ENCODE peak calls at places on chromosome 6, in five cellular contexts. One of them, this sample, is unnamed.
A peak's percentile ranks its signal among the peaks of the same experiment; 100 is the strongest.

GRCh38 chr6:70709826-70710225 is 42.1 kb downstream of the SMAP1 start:
- DNase-seq in aorta: no peak
- DNase-seq in uterus: no peak
- DNase-seq in GM23248: peak; percentile 80
- DNase-seq in lung: no peak
- DNase-seq in this sample: no peak

GRCh38 chr6:126480268-126480667 is 140.4 kb downstream of the CENPW start:
- DNase-seq in lung: no peak
- DNase-seq in aorta: no peak
- DNase-seq in GM23248: no peak
- DNase-seq in uterus: no peak
- DNase-seq in this sample: no peak

GRCh38 chr6:117077300-117077699 is 188.1 kb upstream of the VGLL2 start:
- DNase-seq in GM23248: no peak
- DNase-seq in uterus: no peak
- DNase-seq in aorta: no peak
- DNase-seq in lung: no peak
- DNase-seq in this sample: no peak

GRCh38 chr6:44217332-44218143 is 812 bp downstream of the MYMX start:
- DNase-seq in lung: no peak
- DNase-seq in aorta: peak; percentile 85
- DNase-seq in GM23248: peak; percentile 84
- DNase-seq in uterus: no peak
- DNase-seq in this sample: peak; percentile 55

GRCh38 chr6:85015396-85015990 is 251.1 kb upstream of the TBX18 start:
- DNase-seq in lung: peak; percentile 52
- DNase-seq in GM23248: peak; percentile 24
- DNase-seq in uterus: no peak
- DNase-seq in aorta: peak; percentile 60
- DNase-seq in this sample: peak; percentile 31

GRCh38 chr6:28474441-28475219 is 31.3 kb upstream of the ZSCAN23 start:
- DNase-seq in GM23248: peak; percentile 78
- DNase-seq in aorta: no peak
- DNase-seq in lung: no peak
- DNase-seq in uterus: peak; percentile 22
- DNase-seq in this sample: no peak

GRCh38 chr6:99425647-99426453 is 742 bp upstream of the PNISR start:
- DNase-seq in GM23248: peak; percentile 78
- DNase-seq in lung: peak; percentile 84
- DNase-seq in aorta: peak; percentile 91
- DNase-seq in uterus: peak; percentile 83
- DNase-seq in this sample: peak; percentile 84

GRCh38 chr6:84284428-84285033 is 57.1 kb upstream of the CEP162 start:
- DNase-seq in aorta: no peak
- DNase-seq in uterus: no peak
- DNase-seq in GM23248: peak; percentile 32
- DNase-seq in lung: no peak
- DNase-seq in this sample: no peak

GRCh38 chr6:80223743-80224212 is 117.3 kb downstream of the BCKDHB start:
- DNase-seq in uterus: no peak
- DNase-seq in aorta: no peak
- DNase-seq in lung: no peak
- DNase-seq in GM23248: peak; percentile 89
- DNase-seq in this sample: no peak

GRCh38 chr6:145147559-145147958 is 587.8 kb downstream of the EPM2A start:
- DNase-seq in lung: no peak
- DNase-seq in uterus: no peak
- DNase-seq in aorta: no peak
- DNase-seq in GM23248: peak; percentile 67
- DNase-seq in this sample: no peak

GRCh38 chr6:30757261-30757935 is 13.1 kb upstream of the IER3 start:
- DNase-seq in GM23248: no peak
- DNase-seq in aorta: no peak
- DNase-seq in uterus: no peak
- DNase-seq in lung: no peak
- DNase-seq in this sample: no peak

GRCh38 chr6:159422041-159422984 is 253.1 kb downstream of the FNDC1 start:
- DNase-seq in uterus: no peak
- DNase-seq in GM23248: no peak
- DNase-seq in lung: no peak
- DNase-seq in aorta: peak; percentile 71
- DNase-seq in this sample: no peak

GRCh38 chr6:129844118-129844891 is 16.8 kb downstream of the TMEM244 start:
- DNase-seq in uterus: no peak
- DNase-seq in GM23248: peak; percentile 72
- DNase-seq in lung: no peak
- DNase-seq in aorta: no peak
- DNase-seq in this sample: no peak

GRCh38 chr6:10146723-10147451 is 268.0 kb downstream of the TFAP2A start:
- DNase-seq in lung: no peak
- DNase-seq in GM23248: peak; percentile 67
- DNase-seq in aorta: no peak
- DNase-seq in uterus: no peak
- DNase-seq in this sample: no peak

GRCh38 chr6:130981409-130981808 is 81.6 kb downstream of the EPB41L2 start:
- DNase-seq in lung: no peak
- DNase-seq in GM23248: peak; percentile 47
- DNase-seq in uterus: peak; percentile 70
- DNase-seq in aorta: no peak
- DNase-seq in this sample: no peak

GRCh38 chr6:16914184-16914583 is 152.9 kb upstream of the ATXN1 start:
- DNase-seq in aorta: no peak
- DNase-seq in uterus: no peak
- DNase-seq in GM23248: no peak
- DNase-seq in lung: no peak
- DNase-seq in this sample: no peak

GRCh38 chr6:128158496-128158895 is 257.6 kb upstream of the THEMIS start:
- DNase-seq in aorta: no peak
- DNase-seq in GM23248: no peak
- DNase-seq in uterus: no peak
- DNase-seq in lung: no peak
- DNase-seq in this sample: no peak

GRCh38 chr6:53906842-53907241 is 112.0 kb downstream of the LRRC1 start:
- DNase-seq in uterus: no peak
- DNase-seq in lung: no peak
- DNase-seq in aorta: peak; percentile 53
- DNase-seq in GM23248: peak; percentile 10
- DNase-seq in this sample: no peak

GRCh38 chr6:26660096-26660425 is 515 bp upstream of the ZNF322 start:
- DNase-seq in lung: no peak
- DNase-seq in uterus: no peak
- DNase-seq in GM23248: peak; percentile 61
- DNase-seq in aorta: no peak
- DNase-seq in this sample: no peak

GRCh38 chr6:13395272-13396237 is 67.2 kb upstream of the TBC1D7 start:
- DNase-seq in aorta: peak; percentile 83
- DNase-seq in GM23248: peak; percentile 81
- DNase-seq in uterus: peak; percentile 71
- DNase-seq in lung: peak; percentile 66
- DNase-seq in this sample: no peak

GRCh38 chr6:39882567-39882953 is 51.7 kb downstream of the MOCS1 start:
- DNase-seq in GM23248: peak; percentile 76
- DNase-seq in aorta: peak; percentile 93
- DNase-seq in lung: peak; percentile 61
- DNase-seq in uterus: no peak
- DNase-seq in this sample: peak; percentile 74

GRCh38 chr6:99019341-99019740 is 71.6 kb upstream of the FBXL4 start:
- DNase-seq in aorta: no peak
- DNase-seq in uterus: no peak
- DNase-seq in GM23248: peak; percentile 50
- DNase-seq in lung: no peak
- DNase-seq in this sample: no peak

GRCh38 chr6:95185874-95186273 is 391.5 kb upstream of the MANEA start:
- DNase-seq in lung: no peak
- DNase-seq in uterus: no peak
- DNase-seq in GM23248: no peak
- DNase-seq in aorta: no peak
- DNase-seq in this sample: no peak

GRCh38 chr6:15265787-15266186 is 19.9 kb downstream of the JARID2 start:
- DNase-seq in uterus: no peak
- DNase-seq in GM23248: peak; percentile 82
- DNase-seq in lung: no peak
- DNase-seq in aorta: no peak
- DNase-seq in this sample: no peak

GRCh38 chr6:15264902-15265761 is 19.3 kb downstream of the JARID2 start:
- DNase-seq in GM23248: peak; percentile 74
- DNase-seq in lung: no peak
- DNase-seq in aorta: no peak
- DNase-seq in uterus: no peak
- DNase-seq in this sample: no peak

GRCh38 chr6:15266423-15266996 is 20.6 kb downstream of the JARID2 start:
- DNase-seq in lung: no peak
- DNase-seq in uterus: no peak
- DNase-seq in aorta: no peak
- DNase-seq in GM23248: no peak
- DNase-seq in this sample: no peak

GRCh38 chr6:15268130-15268908 is 22.4 kb downstream of the JARID2 start:
- DNase-seq in GM23248: peak; percentile 55
- DNase-seq in aorta: no peak
- DNase-seq in lung: no peak
- DNase-seq in uterus: no peak
- DNase-seq in this sample: no peak

DNA sequence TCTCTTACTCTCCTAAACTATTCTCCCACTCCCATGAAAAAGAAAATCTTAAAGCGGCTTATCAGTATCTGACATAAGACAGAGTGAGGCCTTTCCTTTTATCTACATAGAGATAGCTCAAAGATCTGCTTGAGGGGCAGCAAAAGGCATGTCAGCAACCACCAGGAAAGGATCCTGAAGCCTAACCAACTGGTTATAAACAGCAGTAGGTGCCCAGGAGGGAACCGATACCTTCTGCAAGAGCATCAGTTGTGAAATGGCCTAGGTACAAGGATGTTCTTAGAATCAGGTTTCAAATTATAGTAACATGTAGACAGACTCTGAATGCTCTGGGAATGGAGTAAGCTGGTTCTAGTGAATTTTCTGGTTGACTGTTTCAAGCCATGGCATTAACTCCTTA is 21.4 kb downstream of the JARID2 start:
- DNase-seq in uterus: no peak
- DNase-seq in aorta: no peak
- DNase-seq in GM23248: no peak
- DNase-seq in lung: no peak
- DNase-seq in this sample: no peak
- H3K4me1 ChIP-seq in uterus: peaks cover 6% of the 10 kb centered on the region
- H3K4me1 ChIP-seq in aorta: no peaks in the 10 kb centered on the region
- H3K4me1 ChIP-seq in GM23248: peaks cover 51% of the 10 kb centered on the region
- H3K4me1 ChIP-seq in lung: peaks cover 22% of the 10 kb centered on the region
- H3K4me1 ChIP-seq in this sample: peaks cover 36% of the 10 kb centered on the region

DNA sequence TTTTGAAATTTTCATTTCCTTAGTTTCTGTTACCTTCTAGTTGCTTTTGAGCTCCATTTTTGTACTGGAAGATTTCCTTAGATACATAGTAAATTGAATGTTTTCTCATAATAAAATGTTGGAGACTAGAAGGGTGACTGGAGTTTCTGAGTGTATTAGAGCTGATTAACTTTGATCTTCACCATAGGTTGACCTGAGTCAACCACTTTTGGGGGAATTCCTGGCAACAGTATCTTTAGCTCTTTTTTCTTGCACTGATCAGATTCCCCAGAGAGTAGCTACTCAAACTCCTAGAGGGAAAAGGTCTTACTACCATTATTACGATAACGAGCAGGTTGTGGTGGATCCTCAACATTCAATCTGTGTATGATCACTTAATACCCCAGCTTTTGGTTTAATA is 72.7 kb downstream of the KHDC1L start:
- DNase-seq in lung: no peak
- DNase-seq in aorta: no peak
- DNase-seq in GM23248: no peak
- DNase-seq in uterus: no peak
- DNase-seq in this sample: no peak
- H3K4me1 ChIP-seq in lung: no peaks in the 10 kb centered on the region
- H3K4me1 ChIP-seq in aorta: no peaks in the 10 kb centered on the region
- H3K4me1 ChIP-seq in GM23248: peaks cover 3% of the 10 kb centered on the region
- H3K4me1 ChIP-seq in uterus: no peaks in the 10 kb centered on the region
- H3K4me1 ChIP-seq in this sample: no peaks in the 10 kb centered on the region

GRCh38 chr6:37987559-37987958 is 168.0 kb downstream of the ZFAND3 start:
- DNase-seq in aorta: no peak
- DNase-seq in GM23248: no peak
- DNase-seq in lung: no peak
- DNase-seq in uterus: no peak
- DNase-seq in this sample: no peak

GRCh38 chr6:37988696-37989095 is 169.2 kb downstream of the ZFAND3 start:
- DNase-seq in aorta: no peak
- DNase-seq in GM23248: peak; percentile 34
- DNase-seq in lung: no peak
- DNase-seq in uterus: no peak
- DNase-seq in this sample: no peak

GRCh38 chr6:37985355-37985754 is 165.8 kb downstream of the ZFAND3 start:
- DNase-seq in uterus: no peak
- DNase-seq in lung: no peak
- DNase-seq in aorta: no peak
- DNase-seq in GM23248: no peak
- DNase-seq in this sample: no peak

GRCh38 chr6:37988131-37988530 is 168.6 kb downstream of the ZFAND3 start:
- DNase-seq in uterus: no peak
- DNase-seq in GM23248: peak; percentile 51
- DNase-seq in aorta: no peak
- DNase-seq in lung: no peak
- DNase-seq in this sample: no peak

GRCh38 chr6:37987008-37987407 is 167.5 kb downstream of the ZFAND3 start:
- DNase-seq in aorta: no peak
- DNase-seq in uterus: no peak
- DNase-seq in lung: no peak
- DNase-seq in GM23248: peak; percentile 87
- DNase-seq in this sample: no peak
- H3K4me1 ChIP-seq in aorta: peaks cover 7% of the 10 kb centered on the region
- H3K4me1 ChIP-seq in uterus: no peaks in the 10 kb centered on the region
- H3K4me1 ChIP-seq in lung: peaks cover 11% of the 10 kb centered on the region
- H3K4me1 ChIP-seq in GM23248: peaks cover 59% of the 10 kb centered on the region
- H3K4me1 ChIP-seq in this sample: peaks cover 10% of the 10 kb centered on the region

GRCh38 chr6:149061933-149062332 is 255.6 kb upstream of the TAB2 start:
- DNase-seq in aorta: no peak
- DNase-seq in GM23248: no peak
- DNase-seq in uterus: no peak
- DNase-seq in lung: no peak
- DNase-seq in this sample: no peak

GRCh38 chr6:149060300-149060984 is 257.1 kb upstream of the TAB2 start:
- DNase-seq in uterus: no peak
- DNase-seq in GM23248: no peak
- DNase-seq in aorta: no peak
- DNase-seq in lung: no peak
- DNase-seq in this sample: no peak

GRCh38 chr6:149057464-149057840 is 260.1 kb upstream of the TAB2 start:
- DNase-seq in GM23248: no peak
- DNase-seq in lung: no peak
- DNase-seq in aorta: no peak
- DNase-seq in uterus: no peak
- DNase-seq in this sample: no peak

GRCh38 chr6:149060985-149061760 is 256.3 kb upstream of the TAB2 start:
- DNase-seq in aorta: no peak
- DNase-seq in uterus: no peak
- DNase-seq in lung: no peak
- DNase-seq in GM23248: no peak
- DNase-seq in this sample: no peak

GRCh38 chr6:149059557-149059956 is 258.0 kb upstream of the TAB2 start:
- DNase-seq in GM23248: no peak
- DNase-seq in uterus: no peak
- DNase-seq in lung: no peak
- DNase-seq in aorta: no peak
- DNase-seq in this sample: no peak
- H3K4me1 ChIP-seq in GM23248: no peaks in the 10 kb centered on the region
- H3K4me1 ChIP-seq in uterus: no peaks in the 10 kb centered on the region
- H3K4me1 ChIP-seq in lung: peaks cover 9% of the 10 kb centered on the region
- H3K4me1 ChIP-seq in aorta: peaks cover 3% of the 10 kb centered on the region
- H3K4me1 ChIP-seq in this sample: peaks cover 4% of the 10 kb centered on the region

This sample was measured in ovary.